ENCODE peak calls at places on chromosomes 6 and 20, in ten cellular contexts. C is cardiac fibroblast, X is PC-9, L is mesendoderm, P is spleen, O is kidney epithelial cell, B is heart left ventricle, U is ovary, Z is NB4, V is left lung. F is an unnamed sample.

GRCh38 chr20:31570735-31571617 is 34.1 kb upstream of the ID1 start:
- DNase-seq in C (no peak), X (peak), L (no peak), P (peak), O (no peak), B (peak), U (no peak), Z (no peak), V (no peak), F (peak)

GRCh38 chr6:46704562-46704961 is 16.9 kb downstream of the TDRD6 start:
- DNase-seq in C (peak), X (no peak), L (peak), P (no peak), O (no peak), B (no peak), U (no peak), Z (peak), V (no peak), F (no peak)

GRCh38 chr6:52575490-52575868 is 1.4 kb downstream of the TRAM2 start:
- DNase-seq in C (peak), X (no peak), L (no peak), P (no peak), O (no peak), B (no peak), U (no peak), Z (no peak), V (no peak), F (no peak)

GRCh38 chr6:37272834-37273566 is 15.1 kb upstream of the TMEM217 start:
- DNase-seq in C (no peak), X (no peak), L (no peak), P (no peak), O (no peak), B (no peak), U (no peak), Z (no peak), V (no peak), F (no peak)

GRCh38 chr6:91669154-91669903 is 1082.5 kb upstream of the MAP3K7 start:
- DNase-seq in C (no peak), X (no peak), L (no peak), P (no peak), O (no peak), B (no peak), U (no peak), Z (no peak), V (no peak), F (peak)

GRCh38 chr20:41095110-41095969 is 42.0 kb upstream of the PLCG1 start:
- DNase-seq in C (peak), X (peak), L (peak), P (peak), O (no peak), B (peak), U (peak), Z (peak), V (peak), F (peak)

GRCh38 chr6:85250586-85251216 is 199.2 kb upstream of the NT5E start:
- DNase-seq in C (peak), X (no peak), L (no peak), P (no peak), O (no peak), B (no peak), U (no peak), Z (no peak), V (no peak), F (no peak)

GRCh38 chr6:16140607-16141006 is 11.7 kb downstream of the MYLIP start:
- DNase-seq in C (no peak), X (no peak), L (no peak), P (no peak), O (no peak), B (no peak), U (no peak), Z (no peak), V (no peak), F (no peak)

GRCh38 chr6:15399651-15400470 is 154.0 kb downstream of the JARID2 start:
- DNase-seq in C (peak), X (no peak), L (peak), P (no peak), O (peak), B (peak), U (peak), Z (peak), V (no peak), F (peak)

GRCh38 chr6:52617087-52617486 is 40.2 kb upstream of the TRAM2 start:
- DNase-seq in C (peak), X (no peak), L (no peak), P (no peak), O (no peak), B (no peak), U (no peak), Z (no peak), V (no peak), F (no peak)

GRCh38 chr20:16922834-16923233 is 174.7 kb downstream of the OTOR start:
- DNase-seq in C (peak), X (no peak), L (peak), P (no peak), O (peak), B (no peak), U (no peak), Z (peak), V (no peak), F (no peak)

GRCh38 chr6:114249522-114249921 is 93.3 kb downstream of the HS3ST5 start:
- DNase-seq in C (no peak), X (no peak), L (no peak), P (no peak), O (no peak), B (no peak), U (no peak), Z (no peak), V (no peak), F (no peak)

GRCh38 chr20:24987244-24987643 is 5.3 kb downstream of the APMAP start:
- DNase-seq in C (no peak), X (no peak), L (no peak), P (no peak), O (no peak), B (no peak), U (no peak), Z (peak), V (no peak), F (no peak)

GRCh38 chr6:19472850-19473249 is 364.3 kb upstream of the ID4 start:
- DNase-seq in C (peak), X (peak), L (peak), P (no peak), O (no peak), B (no peak), U (no peak), Z (peak), V (no peak), F (no peak)

GRCh38 chr6:18293192-18293904 is 29.0 kb upstream of the DEK start:
- DNase-seq in C (no peak), X (peak), L (no peak), P (no peak), O (no peak), B (no peak), U (no peak), Z (peak), V (no peak), F (no peak)

GRCh38 chr6:35213161-35213823 is 464 bp upstream of the SCUBE3 start:
- DNase-seq in C (no peak), X (no peak), L (peak), P (no peak), O (no peak), B (no peak), U (no peak), Z (no peak), V (no peak), F (no peak)

GRCh38 chr6:38510205-38510604 is 129.5 kb downstream of the BTBD9 start:
- DNase-seq in C (peak), X (no peak), L (no peak), P (no peak), O (no peak), B (no peak), U (no peak), Z (no peak), V (no peak), F (no peak)

GRCh38 chr6:46217671-46218131 is 46.9 kb upstream of the ENPP5 start:
- DNase-seq in C (peak), X (no peak), L (no peak), P (no peak), O (no peak), B (no peak), U (no peak), Z (peak), V (no peak), F (no peak)

GRCh38 chr20:38296433-38296832 is 7.5 kb upstream of the BPI start:
- DNase-seq in C (no peak), X (no peak), L (no peak), P (no peak), O (no peak), B (no peak), U (no peak), Z (peak), V (no peak), F (no peak)

GRCh38 chr6:340181-340955 is 48.1 kb downstream of the DUSP22 start:
- DNase-seq in C (no peak), X (no peak), L (no peak), P (peak), O (no peak), B (no peak), U (no peak), Z (peak), V (no peak), F (no peak)

GRCh38 chr6:14703586-14703985 is 542.3 kb upstream of the JARID2 start:
- DNase-seq in C (no peak), X (no peak), L (no peak), P (no peak), O (no peak), B (no peak), U (no peak), Z (peak), V (no peak), F (no peak)

GRCh38 chr6:33421344-33421643 is 1.4 kb downstream of the SYNGAP1 start:
- DNase-seq in C (no peak), X (no peak), L (no peak), P (no peak), O (no peak), B (no peak), U (no peak), Z (no peak), V (no peak), F (no peak)

GRCh38 chr6:33417903-33418689 is at the start of gene CUTA:
- DNase-seq in C (peak), X (peak), L (peak), P (peak), O (peak), B (peak), U (peak), Z (peak), V (peak), F (peak)

GRCh38 chr6:33419580-33420492 is at the start of gene SYNGAP1:
- DNase-seq in C (peak), X (no peak), L (peak), P (peak), O (no peak), B (no peak), U (peak), Z (no peak), V (no peak), F (peak)

GRCh38 chr6:33418690-33419291 is 884 bp upstream of the CUTA start:
- DNase-seq in C (peak), X (no peak), L (peak), P (peak), O (no peak), B (peak), U (peak), Z (peak), V (no peak), F (no peak)

DNA sequence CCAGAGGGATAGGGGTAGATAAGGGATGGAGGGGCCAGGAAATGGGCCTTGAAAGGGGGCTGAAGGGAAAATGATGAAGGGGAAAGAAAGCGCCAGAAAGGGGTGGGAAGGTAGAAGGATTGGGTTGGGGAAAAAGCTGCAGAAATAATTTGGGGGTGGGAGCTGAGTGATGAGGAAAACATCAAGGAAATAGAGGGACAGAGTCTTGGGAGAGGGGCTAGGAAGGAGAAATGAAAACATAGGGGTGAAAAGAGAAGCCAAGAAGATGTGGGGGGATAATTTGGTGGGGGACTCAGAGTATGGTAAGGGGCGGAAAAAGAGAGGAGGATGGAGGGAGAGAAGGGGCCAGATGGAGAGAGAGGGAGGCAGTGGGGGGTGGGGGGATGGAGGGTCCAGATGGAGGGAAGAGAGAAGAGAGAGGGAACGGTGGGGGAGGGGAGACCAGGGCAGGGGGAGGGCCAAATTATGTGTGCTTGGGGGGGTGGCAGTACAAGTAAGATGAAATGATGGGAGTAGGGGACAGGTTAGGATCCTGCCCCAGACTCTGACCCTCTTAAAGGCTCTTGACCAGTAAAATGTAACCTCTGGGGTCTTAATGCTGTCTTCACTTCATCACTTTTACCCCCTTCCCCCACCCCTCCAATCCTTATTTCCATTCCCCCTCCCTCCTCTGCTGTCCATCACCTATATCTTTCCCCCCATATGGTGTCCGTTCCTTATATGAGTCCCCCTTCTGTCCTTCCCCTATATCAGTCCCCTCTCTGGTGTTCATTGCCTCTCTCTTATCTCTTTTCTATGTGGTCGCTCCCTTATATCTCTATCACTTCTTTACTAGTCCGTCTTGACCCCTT is 853 bp downstream of the SYNGAP1 start:
- DNase-seq in C (no peak), X (no peak), L (peak), P (no peak), O (no peak), B (no peak), U (peak), Z (peak), V (no peak), F (no peak)
- H3K4me3 ChIP-seq in C (peak), X (no peak), L (peak), P (peak), O (peak), B (peak), U (peak), Z (no peak), V (peak), F (peak)

GRCh38 chr20:51801220-51801991 is 915 bp downstream of the SALL4 start:
- DNase-seq in C (peak), X (peak), L (peak), P (no peak), O (no peak), B (no peak), U (no peak), Z (no peak), V (no peak), F (no peak)

GRCh38 chr20:51800769-51801219 is 1.5 kb downstream of the SALL4 start:
- DNase-seq in C (peak), X (peak), L (peak), P (no peak), O (no peak), B (no peak), U (no peak), Z (no peak), V (no peak), F (no peak)

GRCh38 chr20:51802170-51802745 is at the start of gene SALL4:
- DNase-seq in C (no peak), X (no peak), L (peak), P (no peak), O (no peak), B (no peak), U (no peak), Z (no peak), V (no peak), F (no peak)

GRCh38 chr20:51804754-51805153 is 2.4 kb upstream of the SALL4 start:
- DNase-seq in C (no peak), X (no peak), L (peak), P (no peak), O (no peak), B (no peak), U (no peak), Z (no peak), V (no peak), F (no peak)

GRCh38 chr20:51803157-51803854 is 985 bp upstream of the SALL4 start:
- DNase-seq in C (no peak), X (peak), L (no peak), P (no peak), O (no peak), B (no peak), U (no peak), Z (no peak), V (no peak), F (no peak)
- H3K4me3 ChIP-seq in C (no peak), X (peak), L (no peak), P (no peak), O (no peak), B (no peak), U (no peak), Z (no peak), V (no peak), F (no peak)

GRCh38 chr6:158003910-158004695 is 22.4 kb downstream of the SYNJ2 start:
- DNase-seq in C (no peak), X (peak), L (peak), P (peak), O (no peak), B (no peak), U (no peak), Z (no peak), V (no peak), F (no peak)

GRCh38 chr6:158002249-158002950 is 20.7 kb downstream of the SYNJ2 start:
- DNase-seq in C (no peak), X (peak), L (peak), P (peak), O (no peak), B (no peak), U (no peak), Z (no peak), V (no peak), F (no peak)

GRCh38 chr6:158000530-158001307 is 19.1 kb downstream of the SYNJ2 start:
- DNase-seq in C (no peak), X (no peak), L (no peak), P (peak), O (no peak), B (no peak), U (no peak), Z (no peak), V (peak), F (no peak)

GRCh38 chr6:158004696-158005095 is 23.0 kb downstream of the SYNJ2 start:
- DNase-seq in C (no peak), X (no peak), L (no peak), P (peak), O (no peak), B (no peak), U (no peak), Z (no peak), V (no peak), F (peak)

GRCh38 chr6:158002951-158003853 is 21.5 kb downstream of the SYNJ2 start:
- DNase-seq in C (peak), X (peak), L (peak), P (peak), O (peak), B (no peak), U (peak), Z (no peak), V (no peak), F (no peak)
- H3K4me3 ChIP-seq in C (no peak), X (no peak), L (no peak), P (no peak), O (no peak), B (no peak), U (no peak), Z (no peak), V (no peak), F (no peak)

DNA sequence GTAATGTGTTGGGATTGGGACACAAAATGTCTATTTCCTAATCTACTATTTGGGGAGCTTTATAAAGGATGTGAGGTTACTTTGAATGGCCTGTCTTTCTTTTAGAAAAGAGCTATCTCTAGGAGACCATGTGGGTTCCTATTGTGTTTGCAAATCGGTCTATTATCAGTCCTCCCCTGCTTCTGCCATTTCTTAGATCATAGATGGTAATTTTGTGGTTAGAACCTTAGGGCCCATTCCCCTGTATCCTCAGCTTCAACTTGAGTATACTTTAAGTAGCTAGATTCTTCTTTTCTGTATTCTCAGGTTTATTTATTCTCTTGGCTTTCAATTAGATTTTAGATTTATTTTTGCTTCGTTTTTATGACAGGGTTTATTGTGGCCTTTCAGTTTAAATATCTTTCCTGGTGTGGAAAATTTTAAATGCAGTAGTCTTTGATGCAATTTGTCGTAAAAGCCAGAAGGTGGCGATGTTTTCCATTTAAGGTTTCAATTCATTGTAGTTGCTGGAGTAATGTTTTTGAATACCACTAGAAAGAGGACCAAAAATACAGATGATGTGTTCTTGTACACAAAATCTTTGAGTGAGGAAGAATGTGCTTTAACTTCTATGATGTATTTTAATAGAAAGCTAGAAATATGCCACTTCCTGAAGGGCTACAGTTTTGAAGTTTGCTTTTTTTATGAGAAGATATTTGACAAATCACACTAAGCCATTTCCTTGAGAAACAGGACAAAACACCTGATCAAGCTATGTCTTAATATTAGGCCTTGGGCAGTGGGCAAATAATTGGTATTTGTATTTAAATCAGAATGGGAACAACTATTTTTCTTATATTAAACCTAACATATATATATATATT is 20.3 kb downstream of the TBPL1 start:
- DNase-seq in C (peak), X (no peak), L (peak), P (no peak), O (no peak), B (no peak), U (no peak), Z (peak), V (no peak), F (no peak)
- H3K4me3 ChIP-seq in C (no peak), X (no peak), L (no peak), P (no peak), O (no peak), B (no peak), U (no peak), Z (no peak), V (no peak), F (no peak)

GRCh38 chr6:109091314-109092009 is 3.2 kb downstream of the SESN1 start:
- DNase-seq in C (no peak), X (no peak), L (no peak), P (no peak), O (no peak), B (no peak), U (no peak), Z (no peak), V (no peak), F (no peak)
- H3K4me3 ChIP-seq in C (no peak), X (peak), L (no peak), P (peak), O (no peak), B (peak), U (peak), Z (peak), V (peak), F (peak)

GRCh38 chr6:116156405-116157326 is 30.7 kb upstream of the COL10A1 start:
- DNase-seq in C (no peak), X (no peak), L (no peak), P (no peak), O (no peak), B (no peak), U (no peak), Z (peak), V (no peak), F (no peak)

GRCh38 chr6:116159782-116160524 is 34.0 kb upstream of the COL10A1 start:
- DNase-seq in C (peak), X (no peak), L (no peak), P (no peak), O (no peak), B (no peak), U (no peak), Z (no peak), V (no peak), F (no peak)

GRCh38 chr6:116154887-116155286 is 29.0 kb upstream of the COL10A1 start:
- DNase-seq in C (no peak), X (no peak), L (no peak), P (no peak), O (no peak), B (no peak), U (no peak), Z (no peak), V (no peak), F (no peak)

GRCh38 chr6:116157391-116157790 is 31.5 kb upstream of the COL10A1 start:
- DNase-seq in C (no peak), X (no peak), L (no peak), P (no peak), O (no peak), B (no peak), U (no peak), Z (no peak), V (no peak), F (no peak)

GRCh38 chr6:116158641-116159040 is 32.7 kb upstream of the COL10A1 start:
- DNase-seq in C (peak), X (no peak), L (no peak), P (no peak), O (no peak), B (no peak), U (no peak), Z (no peak), V (no peak), F (no peak)
- H3K4me3 ChIP-seq in C (no peak), X (no peak), L (no peak), P (no peak), O (no peak), B (no peak), U (no peak), Z (no peak), V (no peak), F (no peak)

DNA sequence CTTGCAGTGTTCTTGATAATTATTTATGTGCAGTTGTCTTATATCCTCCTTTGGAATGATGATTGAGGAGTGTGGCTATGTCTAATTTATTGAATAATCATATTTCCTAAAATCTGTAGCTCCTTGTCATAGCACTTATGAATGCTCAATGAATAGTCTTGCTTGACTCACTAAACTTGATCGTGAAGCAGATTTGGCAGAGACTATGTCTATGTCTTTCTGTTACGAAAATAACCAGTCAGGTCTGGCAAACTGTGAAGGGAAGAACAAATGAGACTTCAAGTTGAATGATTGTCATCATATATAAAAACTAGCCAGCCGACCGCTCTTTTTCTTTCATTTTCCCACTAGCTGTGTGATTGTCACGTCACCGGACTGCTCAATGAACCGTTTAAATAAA is 1303.9 kb upstream of the GJE1 start:
- DNase-seq in C (no peak), X (no peak), L (no peak), P (no peak), O (no peak), B (no peak), U (no peak), Z (no peak), V (no peak), F (no peak)
- H3K4me3 ChIP-seq in C (no peak), X (no peak), L (no peak), P (no peak), O (no peak), B (no peak), U (no peak), Z (no peak), V (no peak), F (no peak)

F was measured in dorsolateral prefrontal cortex.